ENCODE peak calls at places on chromosomes 12 and 14, in eight cellular contexts. L is GM23338, N is fibroblast of lung, P is epithelial cell of esophagus, B is GM20000, T is AG09319, A is nephron progenitor cell, K is AG04450. S is an unnamed sample.

GRCh38 chr14:53953828-53954550 is 2.6 kb downstream of the BMP4 start:
- DNase-seq in L (peak; percentile 57), N (peak; percentile 50), P (peak; percentile 46), B (no peak), T (no peak), A (peak; percentile 50), K (no peak), S (no peak)

GRCh38 chr14:38616959-38617358 is 361.1 kb upstream of the CLEC14A start:
- DNase-seq in L (peak; percentile 12), N (no peak), P (no peak), B (no peak), T (no peak), A (no peak), K (no peak), S (no peak)

GRCh38 chr14:53368714-53369191 is 215.6 kb upstream of the DDHD1 start:
- DNase-seq in L (no peak), N (peak; percentile 92), P (no peak), B (no peak), T (peak; percentile 84), A (no peak), K (peak; percentile 63), S (no peak)

GRCh38 chr14:32252030-32252670 is 49.1 kb upstream of the RNU6-8 start:
- DNase-seq in L (peak; percentile 85), N (peak; percentile 69), P (peak; percentile 76), B (peak; percentile 61), T (peak; percentile 42), A (peak; percentile 48), K (peak; percentile 45), S (peak; percentile 26)

GRCh38 chr12:88960213-88960878 is 380.1 kb upstream of the KITLG start:
- DNase-seq in L (no peak), N (peak; percentile 75), P (peak; percentile 24), B (no peak), T (no peak), A (no peak), K (no peak), S (no peak)

GRCh38 chr12:26623136-26623535 is 209.9 kb downstream of the ITPR2 start:
- DNase-seq in L (no peak), N (no peak), P (peak; percentile 11), B (no peak), T (no peak), A (no peak), K (no peak), S (no peak)

GRCh38 chr12:83414981-83415380 is 728.3 kb downstream of the TMTC2 start:
- DNase-seq in L (no peak), N (no peak), P (no peak), B (no peak), T (no peak), A (no peak), K (no peak), S (no peak)

GRCh38 chr12:113271853-113272561 is 50.7 kb downstream of the TPCN1 start:
- DNase-seq in L (peak; percentile 24), N (peak; percentile 80), P (peak; percentile 59), B (peak; percentile 59), T (peak; percentile 39), A (no peak), K (peak; percentile 49), S (no peak)

GRCh38 chr14:52852810-52853521 is 61.6 kb upstream of the GNPNAT1 start:
- DNase-seq in L (no peak), N (no peak), P (no peak), B (no peak), T (no peak), A (no peak), K (no peak), S (no peak)

GRCh38 chr12:50246873-50247612 is 36.3 kb downstream of the LIMA1 start:
- DNase-seq in L (no peak), N (peak; percentile 99), P (peak; percentile 95), B (peak; percentile 47), T (peak; percentile 87), A (no peak), K (peak; percentile 87), S (no peak)

GRCh38 chr12:2443766-2444165 is 351.0 kb upstream of the FKBP4 start:
- DNase-seq in L (no peak), N (no peak), P (no peak), B (no peak), T (no peak), A (no peak), K (no peak), S (no peak)

GRCh38 chr12:115570271-115570777 is 707.2 kb downstream of the MED13L start:
- DNase-seq in L (no peak), N (peak; percentile 73), P (peak; percentile 49), B (no peak), T (no peak), A (no peak), K (peak; percentile 11), S (no peak)

GRCh38 chr12:66103011-66103913 is 27.3 kb downstream of the LLPH start:
- DNase-seq in L (peak; percentile 65), N (no peak), P (peak; percentile 20), B (no peak), T (no peak), A (no peak), K (no peak), S (no peak)
- TF ChIP-seq CTCF in L (peak; percentile 68), N (peak; percentile 7), P (peak; percentile 19), B (no peak), T (no peak), A (no peak), K (peak; percentile 36), S (no peak)

DNA sequence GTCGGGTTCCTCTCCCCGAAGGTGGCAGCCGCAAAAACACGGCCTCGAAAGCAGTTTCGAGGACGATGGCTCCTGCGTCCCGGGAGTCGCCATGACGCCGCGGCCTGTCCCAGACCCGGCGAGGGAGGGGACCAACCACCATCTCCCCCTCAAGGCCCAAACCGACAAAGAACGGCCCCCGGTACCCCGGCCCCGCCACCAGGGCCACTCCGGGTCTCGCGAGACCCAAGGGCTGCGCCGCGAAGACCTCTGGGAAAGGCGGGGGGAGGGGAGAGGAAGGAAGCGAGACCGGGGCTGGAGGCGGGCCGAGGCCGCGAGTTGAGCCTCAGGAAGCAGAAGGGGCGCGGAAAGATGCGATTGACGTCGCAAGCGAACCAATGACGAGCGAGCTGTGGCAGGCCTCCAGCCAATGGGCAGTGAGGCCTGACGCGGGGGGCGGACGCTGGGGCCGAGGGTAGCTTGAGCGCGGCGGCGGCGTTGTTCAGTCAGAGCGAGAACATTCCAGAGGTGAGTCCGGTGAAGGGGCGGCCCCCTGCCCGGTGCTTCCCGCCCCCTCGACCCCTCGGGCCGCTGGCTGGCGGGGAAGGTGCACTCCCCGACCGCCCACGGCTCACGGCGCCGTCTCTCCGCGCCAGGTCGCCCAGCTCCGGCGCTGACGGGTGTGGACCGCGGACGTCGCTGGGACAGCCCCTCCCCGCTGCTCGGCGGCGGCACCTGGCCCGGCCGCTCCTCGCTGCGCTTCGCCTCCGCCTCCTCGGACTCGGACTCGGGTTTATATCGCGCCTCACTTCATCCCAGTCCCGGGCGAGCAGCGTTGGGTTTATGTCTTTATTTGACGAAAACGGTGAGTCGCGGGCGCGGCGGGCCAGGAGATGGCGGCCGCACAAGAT is at the start of gene EIF5:
- DNase-seq in L (peak; percentile 100), N (peak; percentile 96), P (peak; percentile 99), B (peak; percentile 98), T (peak; percentile 98), A (peak; percentile 98), K (peak; percentile 97), S (peak; percentile 73)
- TF ChIP-seq CTCF in L (peak; percentile 0), N (no peak), P (no peak), B (no peak), T (no peak), A (no peak), K (peak; percentile 23), S (no peak)

GRCh38 chr12:6613015-6613775 is 6.0 kb upstream of the CHD4 start:
- DNase-seq in L (peak; percentile 61), N (peak; percentile 86), P (peak; percentile 45), B (no peak), T (no peak), A (peak; percentile 63), K (no peak), S (no peak)
- TF ChIP-seq CTCF in L (no peak), N (no peak), P (no peak), B (no peak), T (no peak), A (no peak), K (no peak), S (no peak)

GRCh38 chr12:98154850-98155249 is 360.5 kb upstream of the TMPO start:
- DNase-seq in L (peak; percentile 78), N (peak; percentile 61), P (peak; percentile 13), B (no peak), T (no peak), A (peak; percentile 49), K (no peak), S (no peak)
- TF ChIP-seq CTCF in L (peak; percentile 77), N (no peak), P (peak; percentile 38), B (no peak), T (no peak), A (peak; percentile 60), K (no peak), S (peak; percentile 56)

GRCh38 chr12:106039646-106040404 is 98.9 kb downstream of the NUAK1 start:
- DNase-seq in L (no peak), N (no peak), P (no peak), B (no peak), T (no peak), A (no peak), K (no peak), S (no peak)
- TF ChIP-seq CTCF in L (no peak), N (no peak), P (no peak), B (no peak), T (no peak), A (no peak), K (no peak), S (no peak)

GRCh38 chr12:124097681-124098080 is 124.7 kb downstream of the ZNF664 start:
- DNase-seq in L (no peak), N (peak; percentile 15), P (no peak), B (no peak), T (no peak), A (no peak), K (no peak), S (no peak)

GRCh38 chr12:124096869-124097434 is 123.9 kb downstream of the ZNF664 start:
- DNase-seq in L (no peak), N (no peak), P (no peak), B (no peak), T (no peak), A (no peak), K (no peak), S (no peak)

GRCh38 chr12:124094733-124095132 is 121.7 kb downstream of the ZNF664 start:
- DNase-seq in L (no peak), N (no peak), P (no peak), B (no peak), T (no peak), A (no peak), K (no peak), S (no peak)

GRCh38 chr12:124094188-124094587 is 121.2 kb downstream of the ZNF664 start:
- DNase-seq in L (no peak), N (no peak), P (no peak), B (no peak), T (no peak), A (no peak), K (no peak), S (no peak)

DNA sequence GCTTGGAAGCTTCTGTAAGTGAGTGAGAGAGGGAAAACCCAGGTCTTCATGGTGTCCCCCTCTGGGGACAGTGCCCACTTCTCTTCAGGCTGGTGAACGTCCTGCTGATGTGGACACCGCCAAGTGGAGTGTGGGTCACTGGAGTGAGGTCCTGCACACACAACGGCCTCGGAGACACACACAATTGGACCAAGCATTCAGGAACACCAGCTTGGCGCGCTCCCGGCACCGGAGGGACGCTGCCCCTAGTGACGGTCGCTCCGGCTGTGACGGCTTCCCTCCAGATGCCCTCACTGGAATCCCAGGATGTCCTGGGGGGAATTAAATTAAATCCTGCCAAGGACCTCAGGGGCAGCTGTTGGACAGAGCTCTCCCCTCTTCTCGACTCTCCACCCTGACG is 123.1 kb downstream of the ZNF664 start:
- DNase-seq in L (no peak), N (no peak), P (no peak), B (no peak), T (no peak), A (no peak), K (no peak), S (no peak)
- TF ChIP-seq CTCF in L (peak; percentile 10), N (no peak), P (no peak), B (no peak), T (no peak), A (no peak), K (no peak), S (no peak)